ENCODE peak calls at places on chromosome 6, in six cellular contexts. One of them, this sample, is unnamed.

GRCh38 chr6:530425-530824 is 126.5 kb downstream of the HUS1B start:
- DNase-seq in astrocyte: no peak
- DNase-seq in heart right ventricle: no peak
- DNase-seq in tibial nerve: no peak
- DNase-seq in HCT116: no peak
- DNase-seq in lower lobe of right lung: no peak
- DNase-seq in this sample: no peak

GRCh38 chr6:80523531-80523970 is 417.1 kb downstream of the BCKDHB start:
- DNase-seq in tibial nerve: no peak
- DNase-seq in heart right ventricle: peak
- DNase-seq in HCT116: no peak
- DNase-seq in lower lobe of right lung: peak
- DNase-seq in astrocyte: no peak
- DNase-seq in this sample: no peak

GRCh38 chr6:221531-222349 is 70.5 kb upstream of the DUSP22 start:
- DNase-seq in astrocyte: peak
- DNase-seq in heart right ventricle: no peak
- DNase-seq in lower lobe of right lung: no peak
- DNase-seq in tibial nerve: no peak
- DNase-seq in HCT116: no peak
- DNase-seq in this sample: peak

GRCh38 chr6:111642463-111643158 is 36.9 kb upstream of the TRAF3IP2 start:
- DNase-seq in HCT116: peak
- DNase-seq in heart right ventricle: peak
- DNase-seq in astrocyte: peak
- DNase-seq in tibial nerve: no peak
- DNase-seq in lower lobe of right lung: peak
- DNase-seq in this sample: no peak

GRCh38 chr6:47752801-47753200 is 29.0 kb upstream of the OPN5 start:
- DNase-seq in HCT116: no peak
- DNase-seq in astrocyte: peak
- DNase-seq in heart right ventricle: no peak
- DNase-seq in tibial nerve: no peak
- DNase-seq in lower lobe of right lung: no peak
- DNase-seq in this sample: no peak

GRCh38 chr6:100881707-100882040 is 545 bp upstream of the ASCC3 start:
- DNase-seq in HCT116: no peak
- DNase-seq in heart right ventricle: no peak
- DNase-seq in tibial nerve: no peak
- DNase-seq in lower lobe of right lung: no peak
- DNase-seq in astrocyte: no peak
- DNase-seq in this sample: no peak

GRCh38 chr6:33815854-33816253 is 12.1 kb upstream of the MLN start:
- DNase-seq in HCT116: peak
- DNase-seq in lower lobe of right lung: peak
- DNase-seq in heart right ventricle: no peak
- DNase-seq in astrocyte: no peak
- DNase-seq in tibial nerve: no peak
- DNase-seq in this sample: no peak

GRCh38 chr6:68901044-68901443 is 266.0 kb downstream of the ADGRB3 start:
- DNase-seq in lower lobe of right lung: no peak
- DNase-seq in heart right ventricle: no peak
- DNase-seq in HCT116: no peak
- DNase-seq in astrocyte: no peak
- DNase-seq in tibial nerve: no peak
- DNase-seq in this sample: no peak

GRCh38 chr6:156729248-156729647 is 47.9 kb upstream of the ARID1B start:
- DNase-seq in lower lobe of right lung: no peak
- DNase-seq in HCT116: peak
- DNase-seq in astrocyte: peak
- DNase-seq in heart right ventricle: no peak
- DNase-seq in tibial nerve: no peak
- DNase-seq in this sample: peak

GRCh38 chr6:55704421-55704820 is 125.4 kb upstream of the HMGCLL1 start:
- DNase-seq in HCT116: no peak
- DNase-seq in tibial nerve: no peak
- DNase-seq in heart right ventricle: no peak
- DNase-seq in lower lobe of right lung: no peak
- DNase-seq in astrocyte: peak
- DNase-seq in this sample: peak

GRCh38 chr6:7479801-7480266 is 61.6 kb upstream of the DSP start:
- DNase-seq in HCT116: peak
- DNase-seq in astrocyte: peak
- DNase-seq in heart right ventricle: no peak
- DNase-seq in lower lobe of right lung: no peak
- DNase-seq in tibial nerve: no peak
- DNase-seq in this sample: peak

GRCh38 chr6:143060806-143061596 is at the start of gene AIG1:
- DNase-seq in heart right ventricle: no peak
- DNase-seq in lower lobe of right lung: no peak
- DNase-seq in tibial nerve: peak
- DNase-seq in HCT116: peak
- DNase-seq in astrocyte: peak
- DNase-seq in this sample: peak

GRCh38 chr6:150672792-150673191 is 73.1 kb downstream of the PLEKHG1 start:
- DNase-seq in astrocyte: no peak
- DNase-seq in tibial nerve: no peak
- DNase-seq in heart right ventricle: no peak
- DNase-seq in lower lobe of right lung: no peak
- DNase-seq in HCT116: no peak
- DNase-seq in this sample: no peak

GRCh38 chr6:150673720-150674361 is 74.2 kb downstream of the PLEKHG1 start:
- DNase-seq in HCT116: no peak
- DNase-seq in tibial nerve: no peak
- DNase-seq in lower lobe of right lung: no peak
- DNase-seq in astrocyte: no peak
- DNase-seq in heart right ventricle: no peak
- DNase-seq in this sample: no peak

GRCh38 chr6:150667977-150668716 is 68.5 kb downstream of the PLEKHG1 start:
- DNase-seq in lower lobe of right lung: peak
- DNase-seq in astrocyte: peak
- DNase-seq in tibial nerve: peak
- DNase-seq in HCT116: peak
- DNase-seq in heart right ventricle: peak
- DNase-seq in this sample: peak

GRCh38 chr6:150668882-150669476 is 69.3 kb downstream of the PLEKHG1 start:
- DNase-seq in lower lobe of right lung: no peak
- DNase-seq in HCT116: no peak
- DNase-seq in astrocyte: no peak
- DNase-seq in heart right ventricle: no peak
- DNase-seq in tibial nerve: no peak
- DNase-seq in this sample: no peak

GRCh38 chr6:150670311-150670710 is 70.6 kb downstream of the PLEKHG1 start:
- DNase-seq in HCT116: no peak
- DNase-seq in tibial nerve: no peak
- DNase-seq in lower lobe of right lung: no peak
- DNase-seq in heart right ventricle: no peak
- DNase-seq in astrocyte: no peak
- DNase-seq in this sample: no peak
- TF ChIP-seq CTCF in HCT116: peak
- TF ChIP-seq CTCF in tibial nerve: no peak
- TF ChIP-seq CTCF in lower lobe of right lung: no peak
- TF ChIP-seq CTCF in heart right ventricle: no peak
- TF ChIP-seq CTCF in astrocyte: no peak
- TF ChIP-seq CTCF in this sample: no peak

GRCh38 chr6:35359744-35360348 is 17.5 kb downstream of the PPARD start:
- DNase-seq in lower lobe of right lung: no peak
- DNase-seq in heart right ventricle: peak
- DNase-seq in astrocyte: peak
- DNase-seq in HCT116: no peak
- DNase-seq in tibial nerve: no peak
- DNase-seq in this sample: no peak

GRCh38 chr6:35360349-35361138 is 18.2 kb downstream of the PPARD start:
- DNase-seq in lower lobe of right lung: peak
- DNase-seq in tibial nerve: no peak
- DNase-seq in astrocyte: peak
- DNase-seq in heart right ventricle: peak
- DNase-seq in HCT116: no peak
- DNase-seq in this sample: peak

GRCh38 chr6:35357671-35358070 is 15.3 kb downstream of the PPARD start:
- DNase-seq in heart right ventricle: no peak
- DNase-seq in lower lobe of right lung: no peak
- DNase-seq in tibial nerve: no peak
- DNase-seq in astrocyte: no peak
- DNase-seq in HCT116: no peak
- DNase-seq in this sample: no peak

GRCh38 chr6:35362200-35362599 is 19.8 kb downstream of the PPARD start:
- DNase-seq in tibial nerve: no peak
- DNase-seq in lower lobe of right lung: no peak
- DNase-seq in HCT116: no peak
- DNase-seq in heart right ventricle: no peak
- DNase-seq in astrocyte: no peak
- DNase-seq in this sample: no peak

GRCh38 chr6:35359346-35359743 is 17.0 kb downstream of the PPARD start:
- DNase-seq in HCT116: no peak
- DNase-seq in astrocyte: no peak
- DNase-seq in tibial nerve: no peak
- DNase-seq in heart right ventricle: no peak
- DNase-seq in lower lobe of right lung: no peak
- DNase-seq in this sample: no peak
- H3K27ac ChIP-seq in HCT116: peak
- H3K27ac ChIP-seq in astrocyte: peak
- H3K27ac ChIP-seq in tibial nerve: no peak
- H3K27ac ChIP-seq in heart right ventricle: peak
- H3K27ac ChIP-seq in lower lobe of right lung: no peak
- H3K27ac ChIP-seq in this sample: peak

GRCh38 chr6:116847234-116847633 is 18.4 kb upstream of the GPRC6A start:
- DNase-seq in heart right ventricle: no peak
- DNase-seq in lower lobe of right lung: no peak
- DNase-seq in astrocyte: peak
- DNase-seq in HCT116: peak
- DNase-seq in tibial nerve: no peak
- DNase-seq in this sample: peak
- TF ChIP-seq CTCF in heart right ventricle: peak
- TF ChIP-seq CTCF in lower lobe of right lung: no peak
- TF ChIP-seq CTCF in astrocyte: peak
- TF ChIP-seq CTCF in HCT116: peak
- TF ChIP-seq CTCF in tibial nerve: peak
- TF ChIP-seq CTCF in this sample: peak

GRCh38 chr6:158323561-158323958 is 11.3 kb downstream of the TULP4 start:
- DNase-seq in lower lobe of right lung: no peak
- DNase-seq in astrocyte: no peak
- DNase-seq in tibial nerve: no peak
- DNase-seq in heart right ventricle: no peak
- DNase-seq in HCT116: no peak
- DNase-seq in this sample: no peak

GRCh38 chr6:158324136-158324535 is 11.9 kb downstream of the TULP4 start:
- DNase-seq in lower lobe of right lung: no peak
- DNase-seq in astrocyte: no peak
- DNase-seq in heart right ventricle: no peak
- DNase-seq in tibial nerve: no peak
- DNase-seq in HCT116: no peak
- DNase-seq in this sample: no peak

GRCh38 chr6:158322724-158323560 is 10.7 kb downstream of the TULP4 start:
- DNase-seq in HCT116: no peak
- DNase-seq in astrocyte: peak
- DNase-seq in lower lobe of right lung: no peak
- DNase-seq in tibial nerve: no peak
- DNase-seq in heart right ventricle: no peak
- DNase-seq in this sample: peak

GRCh38 chr6:158322400-158322723 is 10.1 kb downstream of the TULP4 start:
- DNase-seq in tibial nerve: no peak
- DNase-seq in astrocyte: no peak
- DNase-seq in lower lobe of right lung: no peak
- DNase-seq in heart right ventricle: no peak
- DNase-seq in HCT116: no peak
- DNase-seq in this sample: no peak

DNA sequence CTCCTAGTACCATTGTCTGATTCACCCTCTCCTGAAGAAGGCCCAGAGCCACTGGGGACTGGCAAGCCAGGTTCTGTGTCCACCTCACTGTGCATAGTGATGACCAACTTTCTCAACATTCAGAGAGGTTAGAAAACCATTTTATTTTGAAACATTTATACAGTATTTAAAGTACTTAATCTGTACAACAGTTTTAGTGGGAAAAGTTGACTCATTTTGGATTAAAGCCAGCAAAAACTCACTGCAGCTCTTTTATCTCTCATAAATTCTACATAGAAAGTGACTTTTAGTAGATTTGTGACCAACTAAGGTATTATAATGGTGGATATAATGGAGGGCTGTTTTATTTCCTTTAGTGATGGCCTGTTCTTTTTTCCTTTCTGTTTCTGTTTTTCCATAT is 9.7 kb downstream of the TULP4 start:
- DNase-seq in heart right ventricle: no peak
- DNase-seq in HCT116: no peak
- DNase-seq in lower lobe of right lung: no peak
- DNase-seq in astrocyte: peak
- DNase-seq in tibial nerve: no peak
- DNase-seq in this sample: no peak
- H3K27ac ChIP-seq in heart right ventricle: no peak
- H3K27ac ChIP-seq in HCT116: no peak
- H3K27ac ChIP-seq in lower lobe of right lung: no peak
- H3K27ac ChIP-seq in astrocyte: peak
- H3K27ac ChIP-seq in tibial nerve: no peak
- H3K27ac ChIP-seq in this sample: no peak

GRCh38 chr6:113414511-113414910 is 442.6 kb upstream of the MARCKS start:
- DNase-seq in HCT116: peak
- DNase-seq in heart right ventricle: no peak
- DNase-seq in lower lobe of right lung: no peak
- DNase-seq in tibial nerve: no peak
- DNase-seq in astrocyte: peak
- DNase-seq in this sample: peak
- TF ChIP-seq CTCF in HCT116: peak
- TF ChIP-seq CTCF in heart right ventricle: peak
- TF ChIP-seq CTCF in lower lobe of right lung: peak
- TF ChIP-seq CTCF in tibial nerve: peak
- TF ChIP-seq CTCF in astrocyte: peak
- TF ChIP-seq CTCF in this sample: peak

GRCh38 chr6:38153076-38153475 is 333.5 kb downstream of the ZFAND3 start:
- DNase-seq in astrocyte: no peak
- DNase-seq in heart right ventricle: no peak
- DNase-seq in lower lobe of right lung: no peak
- DNase-seq in HCT116: no peak
- DNase-seq in tibial nerve: no peak
- DNase-seq in this sample: no peak

GRCh38 chr6:38153511-38153910 is 334.0 kb downstream of the ZFAND3 start:
- DNase-seq in heart right ventricle: no peak
- DNase-seq in HCT116: no peak
- DNase-seq in lower lobe of right lung: no peak
- DNase-seq in astrocyte: no peak
- DNase-seq in tibial nerve: no peak
- DNase-seq in this sample: no peak

GRCh38 chr6:38150681-38151296 is 331.3 kb downstream of the ZFAND3 start:
- DNase-seq in lower lobe of right lung: no peak
- DNase-seq in HCT116: no peak
- DNase-seq in astrocyte: no peak
- DNase-seq in tibial nerve: no peak
- DNase-seq in heart right ventricle: no peak
- DNase-seq in this sample: no peak

GRCh38 chr6:38152620-38153019 is 333.1 kb downstream of the ZFAND3 start:
- DNase-seq in tibial nerve: no peak
- DNase-seq in heart right ventricle: no peak
- DNase-seq in lower lobe of right lung: no peak
- DNase-seq in astrocyte: no peak
- DNase-seq in HCT116: no peak
- DNase-seq in this sample: no peak

GRCh38 chr6:38151580-38152500 is 332.3 kb downstream of the ZFAND3 start:
- DNase-seq in astrocyte: no peak
- DNase-seq in lower lobe of right lung: no peak
- DNase-seq in HCT116: no peak
- DNase-seq in tibial nerve: no peak
- DNase-seq in heart right ventricle: no peak
- DNase-seq in this sample: no peak
- H3K27ac ChIP-seq in astrocyte: no peak
- H3K27ac ChIP-seq in lower lobe of right lung: no peak
- H3K27ac ChIP-seq in HCT116: no peak
- H3K27ac ChIP-seq in tibial nerve: no peak
- H3K27ac ChIP-seq in heart right ventricle: no peak
- H3K27ac ChIP-seq in this sample: no peak

GRCh38 chr6:3206339-3207015 is 21.0 kb downstream of the TUBB2B start:
- DNase-seq in heart right ventricle: no peak
- DNase-seq in HCT116: no peak
- DNase-seq in astrocyte: no peak
- DNase-seq in lower lobe of right lung: no peak
- DNase-seq in tibial nerve: no peak
- DNase-seq in this sample: no peak
- TF ChIP-seq CTCF in heart right ventricle: no peak
- TF ChIP-seq CTCF in HCT116: peak
- TF ChIP-seq CTCF in astrocyte: no peak
- TF ChIP-seq CTCF in lower lobe of right lung: no peak
- TF ChIP-seq CTCF in tibial nerve: no peak
- TF ChIP-seq CTCF in this sample: no peak